ENCODE peak calls at places on chromosomes 3 and 15, in nine cellular contexts. One of them, this sample, is unnamed.

GRCh38 chr15:35725353-35725752 is 179.4 kb upstream of the DPH6 start:
- DNase-seq in heart right ventricle: no peak
- DNase-seq in body of pancreas: no peak
- DNase-seq in IMR-90: peak; percentile 88
- DNase-seq in fibroblast of villous mesenchyme: peak; percentile 81
- DNase-seq in thoracic aorta: no peak
- DNase-seq in WERI-Rb-1: no peak
- DNase-seq in CD4-positive, alpha-beta T cell: no peak
- DNase-seq in AG09309: no peak
- DNase-seq in this sample: no peak

GRCh38 chr3:133745981-133746721 is at the start of gene TF:
- DNase-seq in heart right ventricle: no peak
- DNase-seq in body of pancreas: no peak
- DNase-seq in IMR-90: no peak
- DNase-seq in fibroblast of villous mesenchyme: no peak
- DNase-seq in thoracic aorta: no peak
- DNase-seq in WERI-Rb-1: no peak
- DNase-seq in CD4-positive, alpha-beta T cell: no peak
- DNase-seq in AG09309: no peak
- DNase-seq in this sample: no peak

GRCh38 chr3:50625879-50626182 is 8.9 kb downstream of the MAPKAPK3 start:
- DNase-seq in heart right ventricle: no peak
- DNase-seq in body of pancreas: no peak
- DNase-seq in IMR-90: no peak
- DNase-seq in fibroblast of villous mesenchyme: no peak
- DNase-seq in thoracic aorta: no peak
- DNase-seq in WERI-Rb-1: peak; percentile 28
- DNase-seq in CD4-positive, alpha-beta T cell: no peak
- DNase-seq in AG09309: no peak
- DNase-seq in this sample: no peak

GRCh38 chr15:55742498-55742926 is 440 bp downstream of the PRTG start:
- DNase-seq in heart right ventricle: peak; percentile 38
- DNase-seq in body of pancreas: peak; percentile 18
- DNase-seq in IMR-90: peak; percentile 22
- DNase-seq in fibroblast of villous mesenchyme: peak; percentile 44
- DNase-seq in thoracic aorta: no peak
- DNase-seq in WERI-Rb-1: peak; percentile 50
- DNase-seq in CD4-positive, alpha-beta T cell: no peak
- DNase-seq in AG09309: no peak
- DNase-seq in this sample: no peak

GRCh38 chr3:28317438-28318022 is 31.0 kb upstream of the ZCWPW2 start:
- DNase-seq in heart right ventricle: no peak
- DNase-seq in body of pancreas: peak; percentile 14
- DNase-seq in IMR-90: peak; percentile 38
- DNase-seq in fibroblast of villous mesenchyme: peak; percentile 32
- DNase-seq in thoracic aorta: no peak
- DNase-seq in WERI-Rb-1: peak; percentile 35
- DNase-seq in CD4-positive, alpha-beta T cell: no peak
- DNase-seq in AG09309: no peak
- DNase-seq in this sample: no peak

GRCh38 chr15:72728821-72729220 is 42.8 kb downstream of the BBS4 start:
- DNase-seq in heart right ventricle: no peak
- DNase-seq in body of pancreas: no peak
- DNase-seq in IMR-90: no peak
- DNase-seq in fibroblast of villous mesenchyme: no peak
- DNase-seq in thoracic aorta: no peak
- DNase-seq in WERI-Rb-1: no peak
- DNase-seq in CD4-positive, alpha-beta T cell: no peak
- DNase-seq in AG09309: no peak
- DNase-seq in this sample: no peak

GRCh38 chr15:73941044-73941443 is 14.8 kb downstream of the LOXL1 start:
- DNase-seq in heart right ventricle: no peak
- DNase-seq in body of pancreas: no peak
- DNase-seq in IMR-90: peak; percentile 97
- DNase-seq in fibroblast of villous mesenchyme: peak; percentile 76
- DNase-seq in thoracic aorta: peak; percentile 72
- DNase-seq in WERI-Rb-1: no peak
- DNase-seq in CD4-positive, alpha-beta T cell: no peak
- DNase-seq in AG09309: peak; percentile 90
- DNase-seq in this sample: no peak

GRCh38 chr15:59124261-59124660 is 19.3 kb downstream of the CCNB2 start:
- DNase-seq in heart right ventricle: no peak
- DNase-seq in body of pancreas: no peak
- DNase-seq in IMR-90: no peak
- DNase-seq in fibroblast of villous mesenchyme: no peak
- DNase-seq in thoracic aorta: no peak
- DNase-seq in WERI-Rb-1: no peak
- DNase-seq in CD4-positive, alpha-beta T cell: no peak
- DNase-seq in AG09309: no peak
- DNase-seq in this sample: no peak

GRCh38 chr3:117026401-117026800 is 316.8 kb downstream of the TUSC7 start:
- DNase-seq in heart right ventricle: no peak
- DNase-seq in body of pancreas: no peak
- DNase-seq in IMR-90: no peak
- DNase-seq in fibroblast of villous mesenchyme: no peak
- DNase-seq in thoracic aorta: no peak
- DNase-seq in WERI-Rb-1: no peak
- DNase-seq in CD4-positive, alpha-beta T cell: no peak
- DNase-seq in AG09309: no peak
- DNase-seq in this sample: no peak

GRCh38 chr3:12755754-12756153 is 3.3 kb downstream of the TMEM40 start:
- DNase-seq in heart right ventricle: no peak
- DNase-seq in body of pancreas: no peak
- DNase-seq in IMR-90: no peak
- DNase-seq in fibroblast of villous mesenchyme: no peak
- DNase-seq in thoracic aorta: no peak
- DNase-seq in WERI-Rb-1: no peak
- DNase-seq in CD4-positive, alpha-beta T cell: no peak
- DNase-seq in AG09309: no peak
- DNase-seq in this sample: no peak

GRCh38 chr3:10601131-10601856 is 95.9 kb upstream of the ATP2B2 start:
- DNase-seq in heart right ventricle: no peak
- DNase-seq in body of pancreas: no peak
- DNase-seq in IMR-90: no peak
- DNase-seq in fibroblast of villous mesenchyme: no peak
- DNase-seq in thoracic aorta: no peak
- DNase-seq in WERI-Rb-1: no peak
- DNase-seq in CD4-positive, alpha-beta T cell: no peak
- DNase-seq in AG09309: no peak
- DNase-seq in this sample: no peak

GRCh38 chr3:194136519-194137313 is 768 bp downstream of the HES1 start:
- DNase-seq in heart right ventricle: no peak
- DNase-seq in body of pancreas: peak; percentile 59
- DNase-seq in IMR-90: peak; percentile 81
- DNase-seq in fibroblast of villous mesenchyme: peak; percentile 90
- DNase-seq in thoracic aorta: peak; percentile 5
- DNase-seq in WERI-Rb-1: peak; percentile 8
- DNase-seq in CD4-positive, alpha-beta T cell: peak; percentile 22
- DNase-seq in AG09309: peak; percentile 67
- DNase-seq in this sample: peak; percentile 80

GRCh38 chr3:194138732-194139084 is 2.8 kb downstream of the HES1 start:
- DNase-seq in heart right ventricle: no peak
- DNase-seq in body of pancreas: no peak
- DNase-seq in IMR-90: peak; percentile 56
- DNase-seq in fibroblast of villous mesenchyme: peak; percentile 90
- DNase-seq in thoracic aorta: no peak
- DNase-seq in WERI-Rb-1: no peak
- DNase-seq in CD4-positive, alpha-beta T cell: no peak
- DNase-seq in AG09309: no peak
- DNase-seq in this sample: no peak

GRCh38 chr3:194135806-194136518 is at the start of gene HES1:
- DNase-seq in heart right ventricle: peak; percentile 96
- DNase-seq in body of pancreas: peak; percentile 97
- DNase-seq in IMR-90: peak; percentile 97
- DNase-seq in fibroblast of villous mesenchyme: peak; percentile 99
- DNase-seq in thoracic aorta: peak; percentile 74
- DNase-seq in WERI-Rb-1: peak; percentile 75
- DNase-seq in CD4-positive, alpha-beta T cell: peak; percentile 12
- DNase-seq in AG09309: peak; percentile 96
- DNase-seq in this sample: peak; percentile 95

GRCh38 chr3:194138098-194138474 is 2.1 kb downstream of the HES1 start:
- DNase-seq in heart right ventricle: no peak
- DNase-seq in body of pancreas: no peak
- DNase-seq in IMR-90: no peak
- DNase-seq in fibroblast of villous mesenchyme: peak; percentile 44
- DNase-seq in thoracic aorta: no peak
- DNase-seq in WERI-Rb-1: no peak
- DNase-seq in CD4-positive, alpha-beta T cell: no peak
- DNase-seq in AG09309: no peak
- DNase-seq in this sample: no peak

GRCh38 chr3:194137314-194138097 is 1.6 kb downstream of the HES1 start:
- DNase-seq in heart right ventricle: peak; percentile 80
- DNase-seq in body of pancreas: peak; percentile 83
- DNase-seq in IMR-90: peak; percentile 68
- DNase-seq in fibroblast of villous mesenchyme: peak; percentile 76
- DNase-seq in thoracic aorta: peak; percentile 41
- DNase-seq in WERI-Rb-1: peak; percentile 34
- DNase-seq in CD4-positive, alpha-beta T cell: peak; percentile 17
- DNase-seq in AG09309: no peak
- DNase-seq in this sample: peak; percentile 78
- TF ChIP-seq CTCF in heart right ventricle: peak; percentile 47
- TF ChIP-seq CTCF in body of pancreas: peak; percentile 32
- TF ChIP-seq CTCF in IMR-90: peak; percentile 45
- TF ChIP-seq CTCF in fibroblast of villous mesenchyme: peak; percentile 38
- TF ChIP-seq CTCF in thoracic aorta: peak; percentile 32
- TF ChIP-seq CTCF in WERI-Rb-1: peak; percentile 45
- TF ChIP-seq CTCF in CD4-positive, alpha-beta T cell: peak; percentile 18
- TF ChIP-seq CTCF in AG09309: peak; percentile 33
- TF ChIP-seq CTCF in this sample: peak; percentile 61

DNA sequence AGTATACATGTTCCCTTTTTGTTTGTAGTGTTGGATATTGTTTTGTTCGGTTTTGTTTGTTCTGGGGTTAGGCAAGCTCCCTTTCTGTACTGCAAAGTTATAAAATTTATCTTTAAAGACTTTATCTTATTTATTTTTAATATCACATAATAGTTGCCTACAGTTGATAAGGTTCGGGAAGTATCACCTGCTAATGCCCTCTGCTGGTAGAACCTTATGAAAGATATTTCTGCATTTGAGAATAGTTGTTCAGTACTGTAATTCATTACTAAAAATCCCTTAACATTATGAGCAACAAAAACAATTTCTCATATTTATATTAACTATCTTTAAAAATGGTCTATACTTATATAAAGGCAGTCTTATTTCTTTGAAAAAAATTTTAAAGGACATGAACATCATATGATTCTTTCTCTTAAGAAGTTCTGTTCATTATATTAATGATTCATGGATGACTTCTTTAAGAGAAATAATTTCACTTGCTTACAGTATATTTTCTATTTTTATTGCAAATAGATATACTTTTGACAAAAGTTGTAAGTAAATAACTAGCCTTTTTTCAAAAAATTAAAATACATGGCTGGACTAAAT is 1126.8 kb downstream of the SI start:
- DNase-seq in heart right ventricle: no peak
- DNase-seq in body of pancreas: no peak
- DNase-seq in IMR-90: no peak
- DNase-seq in fibroblast of villous mesenchyme: no peak
- DNase-seq in thoracic aorta: no peak
- DNase-seq in WERI-Rb-1: no peak
- DNase-seq in CD4-positive, alpha-beta T cell: no peak
- DNase-seq in AG09309: no peak
- DNase-seq in this sample: no peak
- TF ChIP-seq CTCF in heart right ventricle: peak; percentile 39
- TF ChIP-seq CTCF in body of pancreas: peak; percentile 16
- TF ChIP-seq CTCF in IMR-90: no peak
- TF ChIP-seq CTCF in fibroblast of villous mesenchyme: peak; percentile 6
- TF ChIP-seq CTCF in thoracic aorta: peak; percentile 12
- TF ChIP-seq CTCF in WERI-Rb-1: peak; percentile 7
- TF ChIP-seq CTCF in CD4-positive, alpha-beta T cell: no peak
- TF ChIP-seq CTCF in AG09309: no peak
- TF ChIP-seq CTCF in this sample: peak; percentile 70

DNA sequence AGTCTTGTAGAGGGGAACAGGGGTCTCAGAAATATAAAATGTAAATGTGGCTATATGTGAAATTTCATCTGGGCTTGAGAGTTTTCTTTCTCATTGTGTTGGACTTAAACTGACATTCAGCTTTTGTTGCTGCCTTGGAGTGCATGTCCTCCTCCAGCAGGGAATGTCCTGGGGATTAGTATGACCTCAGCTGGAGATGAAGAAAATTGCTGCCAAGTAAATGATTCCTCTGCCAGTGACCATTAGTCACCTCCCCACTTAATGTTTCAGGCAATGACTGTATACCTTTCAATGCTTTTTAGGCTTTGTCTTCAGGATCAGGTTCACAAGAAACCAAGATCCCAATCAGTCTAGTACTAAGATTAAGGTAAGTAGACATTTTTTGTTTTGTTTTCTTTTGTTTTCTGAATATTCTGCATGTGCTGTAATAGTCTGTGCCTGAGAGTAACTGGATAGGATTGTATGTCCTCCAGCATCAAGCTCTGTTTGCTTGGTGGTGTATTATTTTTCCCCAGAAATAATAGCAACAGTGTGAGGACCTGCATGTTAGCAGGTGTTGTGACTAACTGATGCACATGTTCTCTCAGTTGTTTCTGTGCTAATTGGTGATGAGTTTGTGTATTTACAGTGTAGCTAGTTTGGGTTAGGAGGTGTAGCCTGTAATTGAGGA is 18.1 kb upstream of the SLC22A13 start:
- DNase-seq in heart right ventricle: peak; percentile 21
- DNase-seq in body of pancreas: no peak
- DNase-seq in IMR-90: peak; percentile 93
- DNase-seq in fibroblast of villous mesenchyme: peak; percentile 81
- DNase-seq in thoracic aorta: no peak
- DNase-seq in WERI-Rb-1: peak; percentile 33
- DNase-seq in CD4-positive, alpha-beta T cell: no peak
- DNase-seq in AG09309: peak; percentile 66
- DNase-seq in this sample: no peak
- TF ChIP-seq CTCF in heart right ventricle: no peak
- TF ChIP-seq CTCF in body of pancreas: no peak
- TF ChIP-seq CTCF in IMR-90: peak; percentile 49
- TF ChIP-seq CTCF in fibroblast of villous mesenchyme: peak; percentile 30
- TF ChIP-seq CTCF in thoracic aorta: peak; percentile 13
- TF ChIP-seq CTCF in WERI-Rb-1: peak; percentile 23
- TF ChIP-seq CTCF in CD4-positive, alpha-beta T cell: no peak
- TF ChIP-seq CTCF in AG09309: peak; percentile 46
- TF ChIP-seq CTCF in this sample: no peak

GRCh38 chr15:57865294-57865693 is 158.8 kb downstream of the POLR2M start:
- DNase-seq in heart right ventricle: no peak
- DNase-seq in body of pancreas: no peak
- DNase-seq in IMR-90: no peak
- DNase-seq in fibroblast of villous mesenchyme: no peak
- DNase-seq in thoracic aorta: no peak
- DNase-seq in WERI-Rb-1: peak; percentile 12
- DNase-seq in CD4-positive, alpha-beta T cell: no peak
- DNase-seq in AG09309: no peak
- DNase-seq in this sample: no peak
- TF ChIP-seq CTCF in heart right ventricle: peak; percentile 53
- TF ChIP-seq CTCF in body of pancreas: peak; percentile 31
- TF ChIP-seq CTCF in IMR-90: peak; percentile 17
- TF ChIP-seq CTCF in fibroblast of villous mesenchyme: peak; percentile 59
- TF ChIP-seq CTCF in thoracic aorta: peak; percentile 33
- TF ChIP-seq CTCF in WERI-Rb-1: peak; percentile 56
- TF ChIP-seq CTCF in CD4-positive, alpha-beta T cell: no peak
- TF ChIP-seq CTCF in AG09309: peak; percentile 61
- TF ChIP-seq CTCF in this sample: peak; percentile 63